ENCODE peak calls at places on chromosomes 6 and 20, in four cellular contexts. C is K562, M is keratinocyte, U is IMR-90. Y is an unnamed sample. For H3K9me1, the result is how much of the 10 kb centered on the place peaks cover.

GRCh38 chr6:27866370-27867050 is 45.7 kb downstream of the OR2B2 start:
- DNase-seq in U (peak), M (no peak), C (no peak), Y (peak)

GRCh38 chr6:17867880-17868279 is 119.6 kb downstream of the KIF13A start:
- DNase-seq in C (no peak), U (peak), M (no peak), Y (peak)

GRCh38 chr6:30424549-30424948 is 64.8 kb upstream of the HLA-E start:
- DNase-seq in U (no peak), M (no peak), C (no peak), Y (no peak)

GRCh38 chr6:158686311-158686710 is 36.5 kb downstream of the SYTL3 start:
- DNase-seq in C (no peak), U (no peak), M (no peak), Y (no peak)

GRCh38 chr6:111013144-111013905 is 31.5 kb downstream of the RPF2 start:
- DNase-seq in U (peak), C (no peak), M (no peak), Y (no peak)

GRCh38 chr6:31270788-31271640 is 878 bp downstream of the HLA-C start:
- DNase-seq in C (no peak), U (peak), M (no peak), Y (peak)

GRCh38 chr6:389143-389542 is 2.4 kb upstream of the IRF4 start:
- DNase-seq in C (no peak), M (no peak), U (no peak), Y (no peak)

GRCh38 chr20:51534764-51535386 is 7.6 kb downstream of the NFATC2 start:
- DNase-seq in U (no peak), M (no peak), C (no peak), Y (no peak)

GRCh38 chr20:11047559-11047958 is 373.8 kb upstream of the JAG1 start:
- DNase-seq in M (peak), C (no peak), U (no peak), Y (no peak)

GRCh38 chr6:167546611-167547327 is 221.9 kb downstream of the TTLL2 start:
- DNase-seq in C (no peak), M (no peak), U (no peak), Y (no peak)

GRCh38 chr6:127392301-127392700 is 48.9 kb upstream of the ECHDC1 start:
- DNase-seq in U (no peak), M (no peak), C (no peak), Y (no peak)

DNA sequence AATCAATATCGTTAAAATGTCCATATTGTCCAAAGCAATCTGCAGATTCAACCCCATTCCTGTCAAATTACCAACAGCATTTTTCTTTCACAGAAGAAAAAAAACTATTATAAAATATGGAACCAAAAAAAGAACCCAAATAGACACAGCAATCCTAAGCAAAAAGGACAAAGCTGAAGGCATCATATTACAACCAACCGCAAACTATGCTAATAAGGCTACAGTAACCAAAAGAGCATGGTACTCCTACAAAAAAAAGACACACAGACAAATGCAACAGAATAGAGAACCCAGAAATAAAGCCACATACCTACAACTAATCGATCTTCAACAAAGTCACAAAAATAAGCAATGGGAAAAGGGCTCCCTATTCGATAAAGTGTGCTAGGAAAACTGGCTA is 49.2 kb downstream of the RNGTT start:
- DNase-seq in M (no peak), C (no peak), U (no peak), Y (no peak)
- H3K9me1 ChIP-seq in M (under half), C (under half), U (under half), Y (under half)

GRCh38 chr6:3809515-3809891 is 39.7 kb upstream of the FAM50B start:
- DNase-seq in M (no peak), C (no peak), U (no peak), Y (no peak)
- H3K9me1 ChIP-seq in M (under half), C (under half), U (under half), Y (under half)

GRCh38 chr20:35341366-35342028 is 49.3 kb upstream of the FAM83C start:
- DNase-seq in U (peak), M (no peak), C (no peak), Y (no peak)
- H3K9me1 ChIP-seq in U (under half), M (under half), C (under half), Y (under half)

GRCh38 chr6:147802400-147802799 is 293.9 kb downstream of the SAMD5 start:
- DNase-seq in C (peak), M (no peak), U (peak), Y (no peak)
- H3K9me1 ChIP-seq in C (under half), M (under half), U (under half), Y (under half)

GRCh38 chr20:48066851-48067250 is 281.6 kb upstream of the SULF2 start:
- DNase-seq in M (no peak), C (peak), U (no peak), Y (no peak)

GRCh38 chr20:48066256-48066655 is 281.0 kb upstream of the SULF2 start:
- DNase-seq in C (no peak), U (peak), M (no peak), Y (peak)

GRCh38 chr20:48069626-48070025 is 284.3 kb upstream of the SULF2 start:
- DNase-seq in C (no peak), M (no peak), U (no peak), Y (no peak)

GRCh38 chr20:48064929-48065328 is 279.6 kb upstream of the SULF2 start:
- DNase-seq in M (no peak), C (no peak), U (peak), Y (no peak)

GRCh38 chr20:48065833-48066232 is 280.6 kb upstream of the SULF2 start:
- DNase-seq in M (no peak), U (no peak), C (no peak), Y (no peak)
- H3K9me1 ChIP-seq in M (under half), U (under half), C (under half), Y (under half)

DNA sequence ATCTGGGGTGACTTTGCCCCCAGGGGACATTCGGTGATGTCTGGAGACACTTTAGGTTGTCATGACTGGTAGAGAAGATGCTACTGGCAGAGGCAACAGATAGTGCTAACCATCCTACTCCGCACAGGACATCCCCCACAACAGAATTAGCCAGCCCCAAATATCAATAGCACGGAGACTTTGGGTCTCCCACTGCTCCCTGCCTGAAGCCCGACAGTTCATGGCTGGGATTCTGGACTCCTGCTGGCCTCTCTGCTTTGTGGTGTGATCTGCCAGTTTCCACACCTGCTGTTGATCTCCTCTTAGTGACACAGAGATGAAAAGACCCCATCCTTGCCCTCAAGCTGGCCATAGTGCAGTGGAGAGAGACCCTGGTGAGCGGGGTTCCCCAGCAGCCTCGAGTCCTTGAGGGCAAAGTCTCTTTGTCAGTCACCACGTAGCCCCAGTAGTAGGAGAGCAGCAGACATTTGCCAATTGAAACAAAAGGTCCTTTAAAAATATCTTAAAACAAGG is 24.7 kb upstream of the TTPAL start:
- DNase-seq in M (no peak), U (no peak), C (no peak), Y (no peak)
- H3K9me1 ChIP-seq in M (under half), U (under half), C (under half), Y (under half)

GRCh38 chr6:84426002-84426705 is 198.7 kb upstream of the CEP162 start:
- DNase-seq in U (no peak), M (no peak), C (no peak), Y (peak)
- H3K9me1 ChIP-seq in U (under half), M (under half), C (under half), Y (under half)

GRCh38 chr6:47817749-47818148 is 35.9 kb downstream of the OPN5 start:
- DNase-seq in U (no peak), M (no peak), C (no peak), Y (no peak)
- H3K9me1 ChIP-seq in U (under half), M (under half), C (under half), Y (under half)

DNA sequence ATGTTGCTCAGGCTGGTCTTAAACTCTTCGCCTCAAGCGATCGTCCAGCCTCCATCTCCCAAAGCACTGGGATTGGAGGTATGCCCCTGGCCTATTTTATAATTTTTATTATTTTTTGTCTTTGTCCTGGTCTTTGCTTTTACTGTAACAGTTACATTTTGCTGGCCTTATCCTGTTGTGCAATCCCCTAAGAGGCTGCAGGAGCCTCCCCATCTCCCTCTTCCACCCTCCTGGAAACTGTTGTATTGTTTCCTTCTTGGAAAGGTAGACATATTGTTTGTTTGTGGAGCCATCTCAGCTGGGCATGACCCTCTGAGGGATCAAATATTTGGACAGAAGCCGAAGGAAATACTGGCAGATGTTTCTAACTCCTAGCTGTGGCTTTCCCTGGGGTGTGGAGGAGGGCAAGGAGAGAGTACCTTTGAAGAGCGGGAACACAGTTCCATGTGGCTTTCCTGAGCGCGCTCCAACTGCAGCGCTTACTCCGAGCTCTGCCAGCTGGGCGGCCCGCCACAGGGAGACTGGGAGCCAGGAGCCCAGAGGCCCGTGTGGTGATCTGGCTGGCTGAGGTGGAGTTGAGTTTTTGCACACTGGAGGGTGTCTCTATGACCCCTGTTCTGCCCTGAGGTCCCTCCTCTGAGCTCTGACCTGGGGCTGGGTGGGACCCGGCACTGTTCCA is 4.9 kb downstream of the MAPK13 start:
- DNase-seq in M (no peak), C (no peak), U (no peak), Y (no peak)
- H3K9me1 ChIP-seq in M (under half), C (under half), U (under half), Y (under half)

DNA sequence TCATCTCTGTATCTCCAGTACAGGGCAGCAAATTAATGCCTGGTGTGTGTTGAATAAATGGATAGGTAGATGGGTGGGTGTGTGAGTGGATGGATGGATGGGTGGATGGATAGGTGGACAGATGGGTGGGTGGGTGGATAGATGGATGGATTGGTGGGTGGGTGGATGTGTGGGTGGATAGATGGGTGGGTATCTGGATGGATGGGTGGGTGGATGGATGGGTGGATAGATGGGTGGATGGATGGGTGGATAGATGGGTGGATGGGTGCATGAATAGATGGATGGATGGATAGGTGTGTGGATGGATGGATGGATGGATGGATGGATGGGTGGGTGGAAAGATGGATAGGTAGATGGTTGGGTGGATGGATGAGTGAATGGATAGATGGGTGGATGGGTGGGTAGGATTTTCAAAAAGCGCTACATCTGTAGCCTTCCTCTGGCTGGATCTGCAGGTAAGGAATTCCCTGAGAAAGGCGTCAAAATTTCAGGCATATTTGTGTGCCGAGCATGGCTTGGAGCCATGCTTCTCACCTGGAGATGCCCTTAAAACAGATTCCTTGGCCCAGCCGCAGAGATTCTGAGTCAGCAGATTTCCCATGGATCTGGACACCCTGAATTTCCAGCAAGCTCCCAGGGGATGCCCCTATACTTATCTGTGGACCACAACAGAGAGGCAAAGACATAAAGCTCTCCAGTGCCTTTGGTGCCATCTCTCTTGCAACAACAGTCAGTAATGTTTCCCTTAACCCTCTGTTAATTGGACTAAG is 177.6 kb downstream of the CDH4 start:
- DNase-seq in U (no peak), C (no peak), M (no peak), Y (no peak)
- H3K9me1 ChIP-seq in U (under half), C (under half), M (under half), Y (under half)